ENCODE peak calls at places on chromosomes 2 and 18, in nine cellular contexts. Y is DND-41, J is breast epithelium, G is tibial artery, B is esophagus muscularis mucosa, E is epithelial cell of esophagus, K is left ventricle myocardium inferior, P is stomach, Q is LNCaP clone FGC. M is an unnamed sample.
A peak's percentile ranks its signal among the peaks of the same experiment; 100 is the strongest.

GRCh38 chr2:16179701-16180402 is 239.5 kb downstream of the MYCN start:
- DNase-seq in Y (no peak), J (no peak), G (no peak), B (no peak), E (peak; percentile 8), K (no peak), P (peak; percentile 54), Q (peak; percentile 10), M (no peak)

GRCh38 chr2:162591403-162592083 is 247.0 kb downstream of the KCNH7 start:
- DNase-seq in Y (no peak), J (no peak), G (no peak), B (no peak), E (peak; percentile 55), K (no peak), P (no peak), Q (no peak), M (peak; percentile 4)

GRCh38 chr2:198968585-198968984 is 489.2 kb downstream of the SATB2 start:
- DNase-seq in Y (no peak), J (no peak), G (no peak), B (no peak), E (no peak), K (no peak), P (no peak), Q (no peak), M (no peak)

GRCh38 chr2:158464426-158465281 is 7.9 kb downstream of the PKP4 start:
- DNase-seq in Y (no peak), J (no peak), G (no peak), B (no peak), E (no peak), K (no peak), P (no peak), Q (no peak), M (peak; percentile 46)

GRCh38 chr2:27336173-27336572 is 13.3 kb upstream of the MPV17 start:
- DNase-seq in Y (no peak), J (no peak), G (no peak), B (no peak), E (no peak), K (no peak), P (no peak), Q (no peak), M (no peak)

GRCh38 chr2:14535156-14535555 is 97.4 kb upstream of the LRATD1 start:
- DNase-seq in Y (no peak), J (no peak), G (no peak), B (peak; percentile 60), E (peak; percentile 95), K (no peak), P (no peak), Q (no peak), M (no peak)

GRCh38 chr2:10947005-10947440 is 35.3 kb downstream of the KCNF1 start:
- DNase-seq in Y (no peak), J (no peak), G (no peak), B (no peak), E (peak; percentile 80), K (no peak), P (no peak), Q (no peak), M (no peak)

GRCh38 chr18:45103319-45104070 is 422.8 kb downstream of the SETBP1 start:
- DNase-seq in Y (no peak), J (no peak), G (no peak), B (no peak), E (no peak), K (no peak), P (no peak), Q (no peak), M (peak; percentile 66)

GRCh38 chr2:5692561-5693287 is 540 bp downstream of the SOX11 start:
- DNase-seq in Y (no peak), J (no peak), G (no peak), B (peak; percentile 70), E (no peak), K (no peak), P (no peak), Q (no peak), M (no peak)

GRCh38 chr2:61762292-61762691 is 91.6 kb downstream of the FAM161A start:
- DNase-seq in Y (no peak), J (no peak), G (no peak), B (no peak), E (no peak), K (no peak), P (no peak), Q (no peak), M (peak; percentile 72)

GRCh38 chr2:132774189-132774588 is 104.2 kb upstream of the LYPD1 start:
- DNase-seq in Y (no peak), J (no peak), G (no peak), B (no peak), E (no peak), K (no peak), P (no peak), Q (no peak), M (no peak)

GRCh38 chr2:238709324-238709723 is 138.6 kb upstream of the TWIST2 start:
- DNase-seq in Y (no peak), J (no peak), G (no peak), B (peak; percentile 64), E (no peak), K (no peak), P (no peak), Q (no peak), M (no peak)

GRCh38 chr2:139378373-139378772 is 598.2 kb upstream of the NXPH2 start:
- DNase-seq in Y (no peak), J (no peak), G (no peak), B (no peak), E (no peak), K (no peak), P (no peak), Q (no peak), M (no peak)

GRCh38 chr2:43225788-43226557 is 433 bp downstream of the ZFP36L2 start:
- DNase-seq in Y (peak; percentile 76), J (peak; percentile 68), G (peak; percentile 88), B (no peak), E (peak; percentile 36), K (peak; percentile 75), P (no peak), Q (no peak), M (peak; percentile 89)

GRCh38 chr2:222042666-222043065 is 256.1 kb downstream of the PAX3 start:
- DNase-seq in Y (no peak), J (no peak), G (no peak), B (no peak), E (no peak), K (no peak), P (no peak), Q (no peak), M (no peak)

GRCh38 chr2:36597532-36598377 is at the start of gene FEZ2:
- DNase-seq in Y (peak; percentile 76), J (peak; percentile 62), G (peak; percentile 82), B (no peak), E (peak; percentile 73), K (peak; percentile 78), P (peak; percentile 75), Q (no peak), M (peak; percentile 91)

DNA sequence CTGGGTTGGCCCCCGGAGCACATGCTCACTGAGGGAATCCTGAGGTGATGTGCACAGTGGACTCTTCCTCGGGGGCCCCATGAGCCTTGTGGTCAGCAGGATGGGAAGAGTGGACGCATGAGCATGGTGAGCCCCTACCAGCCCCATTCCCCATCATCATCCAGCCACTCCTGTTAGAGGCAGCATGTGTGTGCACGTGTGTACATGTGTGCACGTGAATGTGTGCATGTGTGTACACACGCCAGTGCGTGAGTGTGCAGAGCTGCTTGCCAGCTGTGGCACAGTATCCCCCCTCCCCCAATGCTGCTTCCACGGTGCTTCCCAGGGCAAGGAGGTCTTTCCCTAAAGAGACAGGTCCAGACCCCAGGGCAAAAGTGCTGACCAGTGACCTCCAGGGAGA is 57.8 kb downstream of the KIF1A start:
- DNase-seq in Y (no peak), J (no peak), G (no peak), B (no peak), E (no peak), K (no peak), P (no peak), Q (no peak), M (no peak)
- H3K4me3 ChIP-seq in Y (no peak overlapping the region), J (no peak overlapping the region), G (no peak overlapping the region), B (no peak overlapping the region), E (no peak overlapping the region), K (no peak overlapping the region), P (no peak overlapping the region), Q (no peak overlapping the region), M (no peak overlapping the region)

GRCh38 chr2:67215214-67215613 is 181.9 kb upstream of the ETAA1 start:
- DNase-seq in Y (no peak), J (no peak), G (no peak), B (no peak), E (peak; percentile 79), K (no peak), P (peak; percentile 52), Q (no peak), M (peak; percentile 6)
- TF ChIP-seq CTCF in Y (peak; percentile 36), J (no peak), G (no peak), B (peak; percentile 55), E (peak; percentile 77), K (peak; percentile 29), P (peak; percentile 29), Q (peak; percentile 33), M (peak; percentile 27)

DNA sequence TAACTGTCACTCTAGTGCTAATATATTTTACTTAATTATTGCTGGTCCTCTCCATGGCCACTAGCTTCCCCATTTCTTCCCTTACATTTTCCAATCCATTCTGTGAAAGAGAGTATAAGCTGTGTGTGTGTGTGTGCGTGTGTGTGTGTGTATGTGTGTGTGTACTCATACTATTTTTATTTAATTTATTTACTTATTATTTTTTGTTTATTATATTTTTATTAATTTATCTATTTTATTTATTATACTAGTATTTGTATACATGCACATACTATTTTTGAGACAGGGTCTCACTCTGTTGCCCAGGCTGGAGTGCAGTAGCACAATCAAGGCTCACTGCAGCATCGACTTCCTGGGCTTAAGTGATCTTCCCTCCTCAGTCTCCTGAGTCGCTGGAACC is 59.6 kb downstream of the IKZF2 start:
- DNase-seq in Y (no peak), J (no peak), G (no peak), B (no peak), E (no peak), K (no peak), P (no peak), Q (no peak), M (no peak)
- H3K4me3 ChIP-seq in Y (no peak overlapping the region), J (no peak overlapping the region), G (no peak overlapping the region), B (no peak overlapping the region), E (no peak overlapping the region), K (no peak overlapping the region), P (no peak overlapping the region), Q (no peak overlapping the region), M (no peak overlapping the region)

DNA sequence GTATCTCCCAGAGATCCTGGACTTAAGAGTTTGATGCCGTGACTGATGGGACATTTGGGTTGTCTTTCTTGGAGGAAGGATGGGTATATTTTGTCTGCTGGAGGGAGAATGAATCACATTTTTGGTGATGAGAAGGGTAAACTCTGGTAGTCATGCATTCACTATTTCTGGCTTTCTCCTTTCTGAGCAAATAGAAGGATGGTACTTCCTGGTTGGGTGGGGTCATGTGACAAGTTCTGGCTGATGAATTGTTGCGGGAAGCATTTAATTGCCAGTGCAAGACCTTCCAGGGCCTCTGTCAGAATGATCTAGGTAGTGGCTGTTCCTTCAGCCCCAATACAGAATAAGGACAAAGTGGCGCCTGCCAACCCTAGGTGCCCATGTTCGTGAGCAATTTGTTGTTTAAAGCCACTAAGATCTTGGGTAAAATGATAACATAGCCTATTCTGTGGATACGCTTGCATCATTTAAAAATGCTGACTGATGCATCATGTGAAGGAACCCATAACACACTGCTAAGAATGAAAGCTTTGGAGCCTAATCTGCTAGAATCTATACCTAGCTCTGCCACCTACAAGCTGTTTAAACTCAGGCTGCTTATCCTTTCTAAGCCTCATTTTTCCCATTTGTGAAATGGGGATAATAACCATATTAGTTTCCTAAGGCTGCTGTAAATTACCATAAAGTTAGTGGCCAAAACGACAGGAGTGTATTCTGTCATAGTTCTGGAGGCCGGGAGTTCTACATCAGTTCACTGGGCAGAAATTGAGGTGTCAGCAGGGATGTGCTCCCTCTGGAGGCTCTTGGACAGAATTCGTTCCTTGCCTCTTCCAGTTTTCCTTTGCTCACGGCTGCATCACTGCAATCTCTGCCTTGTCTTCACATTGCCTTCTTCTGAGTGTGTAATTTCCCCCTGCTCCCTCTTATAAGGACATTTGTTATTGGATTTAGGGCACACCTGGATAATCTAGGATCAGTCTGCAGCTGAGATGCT is 281.3 kb downstream of the AGPS start:
- DNase-seq in Y (no peak), J (no peak), G (no peak), B (no peak), E (no peak), K (no peak), P (no peak), Q (no peak), M (no peak)
- TF ChIP-seq CTCF in Y (peak; percentile 17), J (no peak), G (no peak), B (no peak), E (no peak), K (no peak), P (no peak), Q (peak; percentile 11), M (no peak)

M was measured in GM12865.